ENCODE peak calls at places on chromosomes 2 and 18, in eight cellular contexts. B is thoracic aorta, C is cardiac muscle cell, N is lower lobe of right lung, X is upper lobe of right lung, S is heart right ventricle, A is fibroblast of lung, V is pancreas. I is an unnamed sample. For H3K4me1, the result is how much of the 10 kb centered on the place peaks cover.

GRCh38 chr2:174969091-174969734 is 36.0 kb downstream of the CHN1 start:
- DNase-seq in S (no peak), X (no peak), A (no peak), B (no peak), C (no peak), V (no peak), N (no peak), I (no peak)

GRCh38 chr2:25320077-25320476 is 21.6 kb downstream of the DNMT3A start:
- DNase-seq in S (no peak), N (no peak), V (no peak), C (no peak), A (no peak), B (no peak), X (no peak), I (no peak)

GRCh38 chr2:38122344-38122743 is 46.4 kb upstream of the CYP1B1 start:
- DNase-seq in X (no peak), V (no peak), S (peak), A (peak), B (no peak), N (no peak), C (no peak), I (no peak)

GRCh38 chr18:62030091-62030985 is 137.5 kb upstream of the RNF152 start:
- DNase-seq in A (peak), C (no peak), B (no peak), V (no peak), X (no peak), S (no peak), N (no peak), I (no peak)

GRCh38 chr2:46902465-46902864 is 13.1 kb downstream of the MCFD2 start:
- DNase-seq in A (no peak), N (no peak), B (no peak), V (no peak), C (no peak), X (no peak), S (no peak), I (no peak)

GRCh38 chr2:47265751-47266231 is 110.7 kb upstream of the STPG4 start:
- DNase-seq in B (no peak), S (no peak), V (no peak), X (no peak), C (no peak), A (peak), N (no peak), I (peak)

GRCh38 chr2:1421731-1422130 is 8.5 kb downstream of the TPO start:
- DNase-seq in S (no peak), A (no peak), N (no peak), X (no peak), V (no peak), B (no peak), C (no peak), I (no peak)

GRCh38 chr2:201406077-201406662 is 45.1 kb downstream of the TRAK2 start:
- DNase-seq in B (no peak), V (no peak), N (no peak), S (peak), X (no peak), C (no peak), A (peak), I (no peak)

GRCh38 chr2:241739651-241740050 is 5.2 kb downstream of the D2HGDH start:
- DNase-seq in B (no peak), A (peak), X (no peak), N (no peak), S (no peak), V (no peak), C (no peak), I (no peak)

GRCh38 chr2:88396209-88396608 is 56.3 kb downstream of the FOXI3 start:
- DNase-seq in A (no peak), C (no peak), N (no peak), S (no peak), V (no peak), B (no peak), X (no peak), I (no peak)

GRCh38 chr2:128984066-128984465 is 665.4 kb upstream of the HS6ST1 start:
- DNase-seq in V (no peak), A (peak), N (no peak), C (no peak), B (no peak), S (no peak), X (no peak), I (no peak)

GRCh38 chr2:106096446-106097369 is 97.4 kb downstream of the UXS1 start:
- DNase-seq in X (no peak), B (no peak), N (no peak), C (no peak), A (no peak), V (no peak), S (no peak), I (no peak)

GRCh38 chr2:106099691-106100090 is 94.4 kb downstream of the UXS1 start:
- DNase-seq in V (no peak), B (no peak), N (no peak), S (no peak), A (no peak), X (no peak), C (no peak), I (no peak)

GRCh38 chr2:106098664-106099063 is 95.4 kb downstream of the UXS1 start:
- DNase-seq in V (no peak), X (no peak), S (no peak), N (no peak), C (no peak), B (no peak), A (no peak), I (no peak)

GRCh38 chr2:106097370-106098000 is 96.6 kb downstream of the UXS1 start:
- DNase-seq in X (no peak), S (no peak), A (no peak), V (no peak), N (no peak), C (peak), B (no peak), I (no peak)

GRCh38 chr2:106098081-106098480 is 96.0 kb downstream of the UXS1 start:
- DNase-seq in A (no peak), V (no peak), C (peak), S (no peak), B (no peak), N (no peak), X (no peak), I (no peak)
- TF ChIP-seq CTCF in A (no peak), V (no peak), C (peak), S (no peak), B (no peak), N (peak), X (peak), I (peak)

GRCh38 chr2:101983928-101984327 is 7.8 kb upstream of the IL1R2 start:
- DNase-seq in S (no peak), A (no peak), V (no peak), X (no peak), C (no peak), B (no peak), N (no peak), I (no peak)
- H3K4me3 ChIP-seq in S (no peak), A (no peak), V (no peak), X (no peak), C (no peak), B (no peak), N (no peak), I (no peak)

DNA sequence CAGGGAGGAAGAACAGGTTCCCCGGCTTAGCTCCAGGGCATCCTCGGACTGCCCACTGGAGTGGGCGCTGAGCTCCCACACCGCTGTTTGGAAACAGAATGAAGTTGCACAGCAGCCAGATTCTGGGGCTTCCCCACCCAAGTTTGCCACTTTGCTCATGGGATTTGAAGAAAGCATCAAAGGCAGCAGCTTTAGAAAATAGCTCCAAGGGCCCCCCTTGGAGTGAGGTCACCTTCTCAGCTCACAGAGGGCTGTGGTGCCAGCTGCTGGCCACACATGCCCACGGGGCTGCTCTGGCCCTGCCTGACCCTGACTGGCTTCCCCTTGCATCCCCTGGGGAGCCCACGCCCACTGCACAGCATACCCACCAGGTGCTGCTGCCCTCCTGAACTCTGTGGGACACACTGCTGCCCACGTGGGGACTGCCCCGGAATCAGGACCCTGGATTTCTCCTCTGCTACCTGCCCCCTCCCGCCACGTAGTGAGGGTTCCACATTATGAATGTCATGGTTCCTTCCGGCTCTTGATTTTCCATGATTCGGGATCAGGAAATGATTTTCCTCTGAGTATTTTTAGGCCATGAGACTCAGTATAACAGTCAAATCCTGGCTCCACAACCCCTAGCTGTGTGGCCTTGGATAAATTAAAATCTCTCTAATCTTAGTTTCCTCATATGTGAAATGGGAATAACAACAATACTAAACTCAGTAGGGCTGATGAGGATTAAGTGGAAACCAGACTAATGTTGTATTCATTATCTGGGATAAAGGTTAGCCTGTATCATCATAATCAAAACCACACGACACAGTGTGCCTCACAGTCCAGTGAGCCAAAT is 70.2 kb downstream of the TGOLN2 start:
- DNase-seq in B (no peak), S (peak), C (no peak), V (no peak), N (no peak), X (no peak), A (no peak), I (no peak)
- H3K4me1 ChIP-seq in B (half or more), S (under half), C (under half), V (under half), N (under half), X (under half), A (under half), I (under half)

GRCh38 chr18:7870855-7871254 is 303.7 kb downstream of the PTPRM start:
- DNase-seq in N (no peak), A (peak), B (no peak), V (no peak), C (no peak), S (no peak), X (no peak), I (no peak)

GRCh38 chr18:7871560-7872456 is 304.7 kb downstream of the PTPRM start:
- DNase-seq in A (no peak), X (no peak), S (no peak), V (no peak), C (no peak), N (no peak), B (no peak), I (no peak)

GRCh38 chr18:7876354-7876753 is 309.2 kb downstream of the PTPRM start:
- DNase-seq in V (no peak), X (no peak), A (no peak), S (no peak), C (no peak), B (no peak), N (no peak), I (no peak)

GRCh38 chr18:7873316-7873715 is 306.2 kb downstream of the PTPRM start:
- DNase-seq in S (no peak), B (no peak), N (no peak), X (no peak), C (no peak), A (no peak), V (no peak), I (no peak)

DNA sequence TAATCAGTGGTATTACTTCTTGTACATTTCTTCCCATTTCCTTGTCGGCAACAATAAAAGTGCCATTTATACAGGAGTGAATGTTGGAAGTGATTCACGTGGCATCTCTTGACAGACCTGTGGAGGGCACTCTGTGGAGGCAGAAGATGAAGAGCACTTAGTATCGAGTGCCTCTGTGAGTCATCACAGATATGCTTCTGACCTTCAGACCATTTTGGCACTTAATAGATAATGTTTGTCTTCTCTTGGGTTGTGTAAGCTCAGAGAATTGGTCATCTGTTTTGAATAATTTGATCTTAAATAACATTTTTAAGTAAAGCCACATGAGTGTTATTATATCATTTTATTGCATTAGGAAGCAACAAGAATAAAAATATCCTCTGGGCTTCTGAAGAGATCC is 305.5 kb downstream of the PTPRM start:
- DNase-seq in S (no peak), B (no peak), C (peak), X (no peak), V (no peak), N (no peak), A (peak), I (no peak)
- TF ChIP-seq CTCF in S (no peak), B (no peak), C (peak), X (no peak), V (no peak), N (no peak), A (peak), I (no peak)

DNA sequence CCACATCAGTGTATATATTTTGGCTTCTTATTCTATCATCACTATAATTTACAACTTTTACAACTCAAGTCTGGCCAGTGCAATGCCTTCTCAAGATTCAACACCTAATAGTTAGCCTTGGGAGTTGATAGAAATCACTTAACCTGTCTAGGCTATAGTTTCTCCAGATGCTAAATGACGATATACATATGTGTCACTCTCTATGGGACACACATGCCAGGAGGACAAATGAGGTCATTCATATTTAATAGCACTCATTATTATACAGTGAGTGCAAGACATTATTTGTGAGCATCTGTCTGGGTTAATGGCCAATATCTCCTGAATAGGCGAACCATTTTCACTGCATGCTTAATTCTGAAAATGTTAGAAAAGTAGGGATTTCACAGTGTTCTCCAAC is 89.8 kb downstream of the ALK start:
- DNase-seq in S (no peak), A (no peak), C (no peak), N (no peak), X (no peak), B (no peak), V (no peak), I (no peak)
- H3K4me3 ChIP-seq in S (no peak), A (no peak), C (no peak), N (no peak), X (no peak), B (no peak), V (no peak), I (no peak)

GRCh38 chr2:55025627-55026026 is 24.6 kb downstream of the RTN4 start:
- DNase-seq in V (no peak), A (no peak), N (no peak), C (no peak), B (no peak), X (no peak), S (no peak), I (no peak)
- H3K4me1 ChIP-seq in V (under half), A (under half), N (half or more), C (under half), B (half or more), X (under half), S (under half), I (under half)